ENCODE peak calls at places on chromosomes 1 and 21, in nine cellular contexts. G is Panc1, F is GM23338, E is suprapubic skin, A is stomach, B is HCT116, Q is transverse colon, V is spleen, M is sigmoid colon. P is an unnamed sample. For H3K4me1, the result is how much of the 10 kb centered on the place peaks cover.

GRCh38 chr1:44594871-44595735 is 79.2 kb downstream of the TMEM53 start:
- DNase-seq in M (peak), B (peak), A (peak), Q (peak), V (peak), E (peak), G (no peak), F (peak), P (peak)

GRCh38 chr1:50605186-50605875 is 182.1 kb upstream of the DMRTA2 start:
- DNase-seq in A (no peak), Q (peak), F (peak), G (peak), E (no peak), M (no peak), V (no peak), B (peak), P (no peak)

GRCh38 chr1:113073457-113073950 is 506 bp downstream of the LRIG2 start:
- DNase-seq in E (no peak), F (peak), G (no peak), Q (peak), M (peak), V (no peak), A (peak), B (no peak), P (peak)

GRCh38 chr1:223056802-223057201 is 86.2 kb downstream of the TLR5 start:
- DNase-seq in A (no peak), B (no peak), V (no peak), M (no peak), Q (no peak), F (no peak), G (no peak), E (no peak), P (no peak)

GRCh38 chr1:107390076-107390420 is 249.2 kb downstream of the NTNG1 start:
- DNase-seq in A (no peak), M (no peak), G (no peak), V (no peak), E (no peak), B (no peak), Q (no peak), F (no peak), P (no peak)

GRCh38 chr1:155929057-155929456 is 5.2 kb downstream of the KHDC4 start:
- DNase-seq in A (no peak), G (no peak), B (no peak), M (no peak), Q (no peak), F (no peak), V (no peak), E (no peak), P (no peak)

GRCh38 chr1:53278294-53278693 is 40.0 kb upstream of the MAGOH start:
- DNase-seq in M (peak), B (no peak), F (peak), E (no peak), V (peak), A (peak), Q (peak), G (peak), P (no peak)

GRCh38 chr1:1538334-1538733 is 2.1 kb downstream of the TMEM240 start:
- DNase-seq in A (no peak), F (no peak), Q (no peak), V (no peak), E (no peak), G (no peak), B (no peak), M (no peak), P (no peak)

GRCh38 chr1:62832276-62832675 is 48.3 kb downstream of the ATG4C start:
- DNase-seq in B (no peak), A (no peak), M (no peak), G (no peak), E (no peak), F (peak), V (no peak), Q (no peak), P (no peak)

GRCh38 chr1:111182052-111182451 is 18.4 kb downstream of the DENND2D start:
- DNase-seq in M (no peak), B (no peak), G (no peak), F (no peak), Q (no peak), V (no peak), A (no peak), E (no peak), P (no peak)

GRCh38 chr1:110161822-110162221 is 11.5 kb downstream of the SLC6A17 start:
- DNase-seq in Q (no peak), B (no peak), F (no peak), V (no peak), E (no peak), G (no peak), M (no peak), A (no peak), P (no peak)

GRCh38 chr1:2046225-2046917 is 3.8 kb upstream of the PRKCZ start:
- DNase-seq in E (no peak), M (no peak), A (peak), V (peak), F (peak), G (no peak), Q (peak), B (peak), P (peak)

GRCh38 chr1:145992502-145992936 is 3.9 kb downstream of the TXNIP start:
- DNase-seq in M (peak), G (no peak), V (no peak), A (peak), B (no peak), Q (no peak), F (no peak), E (peak), P (no peak)

GRCh38 chr1:64136296-64136695 is 67.1 kb upstream of the UBE2U start:
- DNase-seq in M (no peak), V (no peak), F (no peak), Q (no peak), E (no peak), A (no peak), B (no peak), G (no peak), P (no peak)

GRCh38 chr1:29878501-29878900 is 642.2 kb downstream of the PTPRU start:
- DNase-seq in Q (no peak), A (no peak), M (no peak), G (no peak), F (no peak), E (peak), B (no peak), V (no peak), P (peak)

GRCh38 chr1:228082975-228083870 is 715 bp downstream of the ARF1 start:
- DNase-seq in A (peak), F (peak), B (no peak), G (no peak), Q (peak), M (peak), V (peak), E (no peak), P (peak)

DNA sequence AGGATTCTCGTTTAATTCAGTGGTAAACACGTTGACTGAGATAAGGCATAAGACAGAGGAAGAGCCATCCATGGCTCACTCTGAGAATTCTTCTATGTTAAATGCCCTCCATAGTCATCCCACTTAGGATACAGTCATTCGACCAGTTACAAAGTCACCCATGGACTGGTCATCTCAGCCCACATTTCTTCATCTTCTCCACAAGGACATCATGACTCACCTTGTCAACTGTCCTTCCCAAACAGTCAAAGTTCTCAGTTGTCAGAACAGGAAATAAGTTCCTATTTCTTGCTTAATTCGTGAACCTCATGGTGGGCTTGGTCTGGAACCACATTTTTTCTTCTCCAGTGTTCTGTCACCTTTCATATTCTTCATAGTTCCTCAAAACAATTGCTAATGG is 133.2 kb downstream of the TGFB2 start:
- DNase-seq in G (no peak), Q (no peak), V (no peak), B (no peak), E (no peak), A (no peak), F (no peak), M (no peak), P (no peak)
- H3K4me1 ChIP-seq in G (under half), Q (under half), V (under half), B (under half), E (under half), A (under half), F (under half), M (under half), P (under half)

GRCh38 chr1:216368249-216368648 is 55.0 kb downstream of the USH2A start:
- DNase-seq in A (no peak), G (no peak), M (no peak), V (no peak), B (no peak), F (no peak), E (no peak), Q (no peak), P (no peak)
- TF ChIP-seq POLR2AphosphoS5 in A (no peak), G (no peak), M (no peak), V (no peak), B (no peak), F (no peak), E (no peak), Q (no peak), P (no peak)

GRCh38 chr1:7691557-7691956 is 79.5 kb upstream of the VAMP3 start:
- DNase-seq in M (no peak), V (no peak), Q (no peak), B (no peak), F (no peak), G (no peak), A (no peak), E (no peak), P (no peak)

GRCh38 chr1:7692038-7692437 is 79.1 kb upstream of the VAMP3 start:
- DNase-seq in G (no peak), M (no peak), A (no peak), Q (no peak), F (no peak), E (no peak), V (peak), B (no peak), P (no peak)

GRCh38 chr1:7693662-7694061 is 77.4 kb upstream of the VAMP3 start:
- DNase-seq in V (peak), E (no peak), A (no peak), B (no peak), G (no peak), F (no peak), M (no peak), Q (no peak), P (no peak)

GRCh38 chr1:7698666-7699065 is 72.4 kb upstream of the VAMP3 start:
- DNase-seq in M (no peak), B (no peak), Q (no peak), E (no peak), A (no peak), V (no peak), F (no peak), G (no peak), P (peak)

GRCh38 chr1:7695181-7696117 is 75.6 kb upstream of the VAMP3 start:
- DNase-seq in M (no peak), A (no peak), V (peak), G (no peak), E (no peak), B (no peak), Q (no peak), F (no peak), P (no peak)
- H3K4me3 ChIP-seq in M (no peak), A (no peak), V (no peak), G (no peak), E (no peak), B (no peak), Q (no peak), F (no peak), P (no peak)

GRCh38 chr1:234649432-234650081 is 39.6 kb upstream of the IRF2BP2 start:
- DNase-seq in M (no peak), Q (no peak), E (no peak), B (no peak), G (no peak), F (no peak), A (no peak), V (no peak), P (no peak)
- H3K4me1 ChIP-seq in M (under half), Q (under half), E (under half), B (under half), G (under half), F (under half), A (under half), V (under half), P (under half)

GRCh38 chr1:38114231-38114630 is 67.6 kb upstream of the POU3F1 start:
- DNase-seq in B (no peak), G (no peak), A (peak), M (no peak), E (no peak), Q (no peak), F (no peak), V (no peak), P (no peak)
- TF ChIP-seq POLR2AphosphoS5 in B (no peak), G (no peak), A (no peak), M (no peak), E (no peak), Q (no peak), F (no peak), V (no peak), P (no peak)

DNA sequence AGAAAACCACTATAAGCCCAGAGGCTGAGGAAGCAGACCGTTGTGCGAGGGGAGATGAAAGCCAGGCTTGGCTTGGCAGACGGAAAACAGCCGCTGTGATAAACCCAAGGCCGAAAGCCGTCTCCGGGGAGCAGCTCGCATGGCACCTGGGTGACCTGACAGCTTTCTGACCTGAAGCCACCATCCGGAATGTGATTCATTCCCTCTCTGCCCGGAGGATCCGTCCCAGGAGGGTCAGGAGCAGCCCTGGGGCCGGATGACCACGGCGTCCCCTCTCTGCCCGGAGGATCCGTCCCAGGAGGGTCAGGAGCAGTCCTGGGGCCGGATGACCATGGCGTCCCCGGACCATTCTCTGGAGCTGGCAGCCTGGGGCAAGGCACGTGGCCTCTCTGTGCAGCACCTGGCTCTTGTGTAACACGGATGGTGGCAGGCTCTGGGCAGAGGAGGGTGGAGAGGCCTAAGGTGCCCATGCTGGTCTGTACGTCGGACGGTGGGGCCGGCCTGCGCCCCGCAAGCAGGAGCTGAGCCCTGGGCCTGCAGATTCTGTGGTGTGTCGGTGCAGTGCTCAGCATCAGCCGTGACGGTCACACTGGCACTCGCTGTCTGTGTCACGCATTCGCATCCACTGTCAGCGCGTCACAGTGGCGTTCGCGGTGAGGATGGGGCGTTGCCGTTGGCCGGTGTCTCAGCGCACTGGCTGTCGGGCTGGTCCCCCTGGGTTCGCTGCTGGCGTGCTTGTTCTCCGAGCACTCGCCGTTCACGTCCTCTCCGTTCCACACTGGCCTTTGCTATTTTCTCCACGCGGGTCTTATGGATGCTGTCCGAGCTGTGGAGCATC is 50.3 kb downstream of the SLX9 start:
- DNase-seq in E (no peak), V (peak), F (no peak), Q (no peak), A (no peak), B (no peak), G (no peak), M (peak), P (no peak)
- H3K4me3 ChIP-seq in E (no peak), V (no peak), F (no peak), Q (no peak), A (no peak), B (no peak), G (no peak), M (no peak), P (no peak)

DNA sequence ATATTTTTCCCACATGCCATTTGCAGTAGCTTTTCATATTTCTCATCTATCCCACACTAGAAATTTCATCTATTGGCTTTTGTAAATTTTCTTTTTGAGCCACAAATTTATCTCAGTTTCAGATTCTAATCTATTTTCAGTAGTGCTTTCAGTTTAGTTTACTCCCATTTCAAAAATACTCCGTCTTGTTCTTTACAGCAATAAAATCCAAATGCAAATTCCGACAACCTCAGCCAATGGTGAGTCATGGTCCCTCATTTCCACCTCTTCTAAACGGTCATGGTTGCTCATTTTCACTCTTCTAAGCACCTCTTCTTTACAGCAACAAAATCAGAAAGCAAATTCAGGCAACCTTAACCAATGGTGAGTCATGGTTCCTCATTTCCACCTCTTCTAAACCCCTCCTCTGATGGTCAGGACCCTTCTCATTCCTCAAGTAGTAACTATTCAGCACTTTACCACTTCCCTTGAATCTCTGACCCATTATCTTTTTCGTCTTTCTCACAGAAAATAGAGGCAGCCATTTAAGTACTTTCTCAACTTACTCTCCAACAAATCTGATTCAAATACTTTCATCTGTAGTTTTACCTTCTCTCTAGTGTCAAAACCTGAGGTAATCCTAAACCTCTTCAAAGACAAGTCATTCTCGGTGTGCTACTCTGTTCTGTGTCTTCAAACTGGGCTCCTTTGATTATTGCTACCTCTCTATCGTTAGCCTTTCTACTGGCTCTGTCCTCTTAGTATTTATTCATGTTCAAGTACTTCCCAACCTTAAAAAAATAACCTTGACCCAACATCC is 34.4 kb downstream of the C21orf91 start:
- DNase-seq in G (no peak), V (no peak), Q (peak), A (no peak), B (no peak), M (no peak), E (no peak), F (no peak), P (no peak)
- H3K4me1 ChIP-seq in G (under half), V (half or more), Q (under half), A (under half), B (under half), M (under half), E (under half), F (under half), P (under half)

GRCh38 chr1:41483960-41484844 is at the start of gene EDN2:
- DNase-seq in G (no peak), F (peak), V (peak), E (no peak), B (no peak), A (peak), Q (peak), M (peak), P (peak)
- TF ChIP-seq POLR2AphosphoS5 in G (no peak), F (no peak), V (no peak), E (peak), B (no peak), A (peak), Q (peak), M (no peak), P (no peak)

GRCh38 chr21:42426424-42426823 is 22.7 kb downstream of the UBASH3A start:
- DNase-seq in V (peak), F (no peak), G (no peak), Q (no peak), B (no peak), A (no peak), E (no peak), M (no peak), P (no peak)
- H3K4me3 ChIP-seq in V (no peak), F (no peak), G (no peak), Q (no peak), B (no peak), A (no peak), E (no peak), M (no peak), P (no peak)